ENCODE peak calls at places on chromosome 11, in ten cellular contexts. W is GM23338, V is GM23248, Z is A673, K is endothelial cell of umbilical vein, Y is HepG2, F is mammary epithelial cell, C is hepatocyte, N is H1, Q is astrocyte. H is an unnamed sample.
A peak's percentile ranks its signal among the peaks of the same experiment; 100 is the strongest.

GRCh38 chr11:45423036-45423435 is 136.9 kb upstream of the SYT13 start:
- DNase-seq in V (no peak), W (no peak), C (no peak), N (no peak), F (no peak), Z (no peak), Q (no peak), K (no peak), Y (no peak), H (no peak)

GRCh38 chr11:118415739-118416068 is 14.3 kb downstream of the ATP5MG start:
- DNase-seq in Z (peak; percentile 89), F (peak; percentile 85), Q (peak; percentile 94), C (peak; percentile 76), K (peak; percentile 82), Y (no peak), W (peak; percentile 76), V (peak; percentile 98), N (no peak), H (no peak)

GRCh38 chr11:1765871-1766718 is 2.4 kb upstream of the CTSD start:
- DNase-seq in F (no peak), N (no peak), K (no peak), Y (no peak), V (no peak), Q (no peak), W (peak; percentile 78), Z (peak; percentile 22), C (no peak), H (no peak)

GRCh38 chr11:44632466-44633123 is 67.1 kb downstream of the CD82 start:
- DNase-seq in C (peak; percentile 52), Y (peak; percentile 49), F (no peak), V (peak; percentile 55), N (no peak), W (peak; percentile 76), Q (no peak), Z (peak; percentile 68), K (peak; percentile 37), H (no peak)

GRCh38 chr11:99918761-99919160 is 768.3 kb upstream of the ARHGAP42 start:
- DNase-seq in Z (no peak), F (no peak), K (no peak), Q (no peak), C (no peak), N (no peak), V (no peak), W (peak; percentile 30), Y (no peak), H (no peak)

GRCh38 chr11:126474888-126475626 is 119.6 kb downstream of the ST3GAL4 start:
- DNase-seq in F (no peak), Z (no peak), K (no peak), Y (peak; percentile 53), C (no peak), Q (no peak), W (no peak), N (no peak), V (no peak), H (no peak)

GRCh38 chr11:65787649-65788622 is 1.1 kb downstream of the OVOL1 start:
- DNase-seq in Y (no peak), K (no peak), W (peak; percentile 91), V (peak; percentile 30), N (peak; percentile 47), Z (no peak), F (no peak), C (peak; percentile 89), Q (no peak), H (no peak)

GRCh38 chr11:117186431-117186761 is 7.9 kb downstream of the SIDT2 start:
- DNase-seq in Y (no peak), N (no peak), Q (no peak), K (no peak), V (no peak), C (no peak), Z (no peak), F (no peak), W (no peak), H (no peak)

GRCh38 chr11:35907648-35908431 is 36.0 kb upstream of the LDLRAD3 start:
- DNase-seq in C (peak; percentile 43), Q (peak; percentile 55), Y (no peak), K (peak; percentile 82), N (no peak), F (peak; percentile 83), Z (no peak), W (no peak), V (peak; percentile 17), H (no peak)

GRCh38 chr11:36034572-36035331 is 90.9 kb downstream of the LDLRAD3 start:
- DNase-seq in Z (no peak), Q (peak; percentile 90), W (no peak), N (no peak), K (peak; percentile 17), V (peak; percentile 90), Y (no peak), C (peak; percentile 60), F (peak; percentile 79), H (no peak)

GRCh38 chr11:288328-289144 is at the start of gene PGGHG:
- DNase-seq in Q (no peak), Z (peak; percentile 52), Y (no peak), C (peak; percentile 84), F (no peak), V (peak; percentile 73), K (no peak), W (no peak), N (no peak), H (no peak)
- TF ChIP-seq EZH2 in Q (peak; percentile 76), Z (no peak), Y (peak; percentile 45), C (no peak), F (peak; percentile 75), V (no peak), K (no peak), W (peak; percentile 79), N (peak; percentile 57), H (no peak)

GRCh38 chr11:94769897-94770296 is 1.7 kb downstream of the AMOTL1 start:
- DNase-seq in N (no peak), C (no peak), K (peak; percentile 24), Y (no peak), W (no peak), F (no peak), Z (no peak), V (peak; percentile 51), Q (no peak), H (no peak)

GRCh38 chr11:94770563-94771120 is 2.5 kb downstream of the AMOTL1 start:
- DNase-seq in Q (no peak), Y (no peak), C (no peak), F (no peak), K (no peak), V (no peak), N (no peak), W (no peak), Z (no peak), H (no peak)

GRCh38 chr11:94767701-94768601 is at the start of gene AMOTL1:
- DNase-seq in Q (peak; percentile 70), N (peak; percentile 61), Z (peak; percentile 99), Y (no peak), W (peak; percentile 92), V (peak; percentile 90), F (peak; percentile 87), K (peak; percentile 85), C (peak; percentile 96), H (no peak)

GRCh38 chr11:94767292-94767690 is 865 bp upstream of the AMOTL1 start:
- DNase-seq in Z (no peak), F (no peak), W (no peak), Q (no peak), C (no peak), Y (no peak), K (no peak), V (no peak), N (no peak), H (no peak)

DNA sequence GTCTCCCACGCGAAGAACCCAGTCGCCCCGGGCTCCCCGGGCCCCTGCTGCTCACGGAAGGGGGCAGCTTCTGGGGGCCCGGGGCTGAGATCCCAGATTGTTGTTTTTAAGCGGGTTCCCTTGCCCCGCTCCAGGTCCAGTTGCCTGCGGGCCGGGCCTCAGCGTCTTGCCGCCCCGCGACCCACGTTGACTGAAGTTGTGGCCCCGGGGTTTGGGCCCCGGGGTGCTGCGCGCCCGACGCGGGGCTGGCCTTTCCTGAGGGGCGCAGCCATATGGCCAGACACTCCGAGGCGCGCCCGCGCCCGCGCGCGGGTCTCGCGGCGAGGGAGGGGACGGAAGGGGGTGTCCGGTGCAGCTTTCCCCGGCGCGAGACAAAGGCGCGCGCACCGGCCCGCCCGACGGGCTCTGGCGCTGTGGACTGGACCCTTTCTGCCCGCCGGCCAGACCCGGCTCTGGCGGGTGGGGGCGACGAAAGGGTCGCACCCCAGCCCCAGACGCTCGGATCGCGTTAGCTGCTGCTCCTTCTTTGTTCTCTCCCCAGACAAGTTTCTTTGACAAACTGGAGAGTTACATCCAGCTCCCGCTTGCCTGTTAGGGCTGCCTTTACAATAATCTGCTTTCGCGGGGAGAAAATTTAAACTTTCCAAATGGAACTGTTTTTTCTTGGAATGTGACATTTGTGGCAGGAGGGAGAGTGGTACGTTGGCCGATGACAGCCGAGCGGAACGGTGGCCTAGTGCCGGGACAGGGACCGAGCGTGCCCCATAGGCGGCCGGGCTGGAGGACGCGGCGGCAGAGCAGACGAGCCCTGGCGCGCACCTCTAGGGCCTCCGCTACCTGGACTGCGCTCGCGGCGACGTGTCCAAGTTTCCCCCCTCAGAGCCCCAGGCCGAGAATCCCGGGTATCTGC is 701 bp downstream of the AMOTL1 start:
- DNase-seq in K (peak; percentile 57), Q (peak; percentile 32), C (peak; percentile 68), Z (peak; percentile 41), F (peak; percentile 39), N (no peak), V (peak; percentile 63), W (peak; percentile 65), Y (no peak), H (no peak)
- TF ChIP-seq EZH2 in K (no peak), Q (no peak), C (no peak), Z (no peak), F (no peak), N (peak; percentile 58), V (no peak), W (no peak), Y (peak; percentile 95), H (no peak)

GRCh38 chr11:62923634-62924411 is 2.7 kb upstream of the CHRM1 start:
- DNase-seq in V (peak; percentile 43), N (no peak), Q (no peak), Z (peak; percentile 68), Y (no peak), C (no peak), W (peak; percentile 49), F (no peak), K (no peak), H (no peak)
- TF ChIP-seq EZH2 in V (no peak), N (no peak), Q (peak; percentile 74), Z (no peak), Y (no peak), C (peak; percentile 89), W (no peak), F (peak; percentile 51), K (peak; percentile 83), H (no peak)

DNA sequence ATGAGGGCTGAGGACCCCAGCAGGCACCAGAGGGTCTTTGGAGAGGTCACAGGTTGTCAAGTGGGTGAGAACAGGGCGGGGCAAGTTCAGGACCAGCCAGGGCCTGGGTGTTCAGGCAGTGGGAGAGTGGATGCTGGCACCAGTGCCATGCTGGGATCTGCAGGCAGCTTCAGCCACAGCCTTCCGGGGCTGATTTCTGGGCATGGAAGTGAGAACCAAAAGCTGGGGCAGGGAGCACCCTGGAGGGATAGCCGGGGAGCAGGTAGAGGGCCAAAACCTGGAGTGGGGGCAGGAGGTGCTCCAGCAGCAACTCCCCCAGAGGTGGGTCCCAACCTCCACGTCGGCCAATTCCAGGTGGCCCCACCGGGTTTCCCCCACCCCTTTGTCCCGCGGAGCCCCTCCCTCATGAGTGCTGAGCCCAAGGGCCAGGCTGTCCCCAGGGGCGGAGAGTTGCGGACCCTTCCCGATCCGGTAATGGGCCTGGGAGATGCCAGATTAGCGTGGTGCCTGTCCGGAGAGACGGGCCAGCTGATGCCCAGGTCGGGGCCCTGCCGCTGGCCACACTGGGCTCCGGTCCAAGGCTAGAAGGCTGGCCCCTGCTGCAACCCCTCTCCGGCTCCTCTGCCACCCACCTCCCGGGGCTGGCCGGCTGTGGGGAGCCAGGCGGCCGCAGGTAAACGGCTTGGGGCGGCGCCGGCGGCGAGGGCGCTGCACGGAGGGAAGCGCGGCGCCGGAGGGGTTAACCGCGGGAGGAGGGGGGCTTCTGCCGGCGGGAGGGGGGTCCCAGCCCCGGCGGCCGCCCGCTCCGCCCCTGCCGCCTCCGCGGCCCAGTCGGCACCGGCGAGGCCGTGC is at the start of gene KCNK4:
- DNase-seq in W (peak; percentile 54), N (no peak), Y (no peak), Q (no peak), Z (no peak), K (no peak), V (no peak), F (no peak), C (no peak), H (no peak)
- TF ChIP-seq EZH2 in W (peak; percentile 87), N (peak; percentile 63), Y (no peak), Q (peak; percentile 27), Z (no peak), K (no peak), V (peak; percentile 34), F (no peak), C (peak; percentile 67), H (no peak)

H was measured in SK-N-MC.